ENCODE peak calls at places on chromosomes 7 and 10, in four cellular contexts. A, W, E and L are unnamed samples.

GRCh38 chr10:12594448-12594944 is 245.1 kb downstream of the CAMK1D start:
- DNase-seq in A (peak), W (no peak), E (no peak), L (no peak)

GRCh38 chr7:1027285-1028043 is 16.9 kb upstream of the GPR146 start:
- DNase-seq in A (no peak), W (peak), E (no peak), L (peak)

GRCh38 chr10:19954601-19955000 is 138.4 kb downstream of the PLXDC2 start:
- DNase-seq in A (no peak), W (no peak), E (no peak), L (no peak)

GRCh38 chr7:35004531-35005096 is 32.7 kb downstream of the DPY19L1 start:
- DNase-seq in A (no peak), W (peak), E (no peak), L (no peak)

GRCh38 chr10:5538892-5539651 is 14.3 kb downstream of the CALML3 start:
- DNase-seq in A (peak), W (no peak), E (no peak), L (peak)

GRCh38 chr10:18340496-18341051 is 200.3 kb downstream of the CACNB2 start:
- DNase-seq in A (no peak), W (no peak), E (peak), L (no peak)

GRCh38 chr10:119205926-119206602 is 1.3 kb upstream of the GRK5 start:
- DNase-seq in A (peak), W (peak), E (peak), L (peak)

GRCh38 chr7:20438665-20439376 is 108.1 kb downstream of the ITGB8 start:
- DNase-seq in A (no peak), W (peak), E (no peak), L (peak)

GRCh38 chr7:16078076-16078952 is 343.0 kb downstream of the CRPPA start:
- DNase-seq in A (no peak), W (peak), E (peak), L (peak)

GRCh38 chr10:97849491-97850402 is at the start of gene GOLGA7B:
- DNase-seq in A (no peak), W (peak), E (no peak), L (peak)

GRCh38 chr10:97849101-97849490 is 547 bp upstream of the GOLGA7B start:
- DNase-seq in A (no peak), W (no peak), E (no peak), L (no peak)

GRCh38 chr10:97843296-97843671 is 6.4 kb upstream of the GOLGA7B start:
- DNase-seq in A (no peak), W (no peak), E (no peak), L (no peak)

GRCh38 chr10:97842658-97843295 is 6.9 kb upstream of the GOLGA7B start:
- DNase-seq in A (no peak), W (peak), E (no peak), L (no peak)

DNA sequence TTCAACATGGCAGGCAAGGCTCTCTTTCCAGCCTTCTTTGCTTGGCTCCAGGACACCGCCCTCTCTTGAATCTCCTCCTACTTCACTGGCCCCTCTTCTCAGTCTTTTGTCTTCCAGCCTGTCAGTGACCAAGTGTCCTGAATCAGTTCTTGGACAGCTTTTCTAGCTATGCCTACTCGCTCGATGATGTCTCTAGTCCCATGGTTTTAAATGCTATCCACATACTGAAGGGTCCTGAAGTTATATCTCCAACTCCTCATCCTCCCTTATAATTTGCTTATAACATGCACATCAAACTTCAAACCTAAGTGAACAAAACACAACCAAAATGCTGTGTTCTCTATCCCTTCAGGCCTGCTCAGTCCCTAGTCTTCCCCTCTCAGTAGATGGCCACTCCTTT is 5.0 kb upstream of the GOLGA7B start:
- DNase-seq in A (no peak), W (no peak), E (no peak), L (no peak)
- TF ChIP-seq CTCF in A (no peak), W (no peak), E (no peak), L (no peak)

DNA sequence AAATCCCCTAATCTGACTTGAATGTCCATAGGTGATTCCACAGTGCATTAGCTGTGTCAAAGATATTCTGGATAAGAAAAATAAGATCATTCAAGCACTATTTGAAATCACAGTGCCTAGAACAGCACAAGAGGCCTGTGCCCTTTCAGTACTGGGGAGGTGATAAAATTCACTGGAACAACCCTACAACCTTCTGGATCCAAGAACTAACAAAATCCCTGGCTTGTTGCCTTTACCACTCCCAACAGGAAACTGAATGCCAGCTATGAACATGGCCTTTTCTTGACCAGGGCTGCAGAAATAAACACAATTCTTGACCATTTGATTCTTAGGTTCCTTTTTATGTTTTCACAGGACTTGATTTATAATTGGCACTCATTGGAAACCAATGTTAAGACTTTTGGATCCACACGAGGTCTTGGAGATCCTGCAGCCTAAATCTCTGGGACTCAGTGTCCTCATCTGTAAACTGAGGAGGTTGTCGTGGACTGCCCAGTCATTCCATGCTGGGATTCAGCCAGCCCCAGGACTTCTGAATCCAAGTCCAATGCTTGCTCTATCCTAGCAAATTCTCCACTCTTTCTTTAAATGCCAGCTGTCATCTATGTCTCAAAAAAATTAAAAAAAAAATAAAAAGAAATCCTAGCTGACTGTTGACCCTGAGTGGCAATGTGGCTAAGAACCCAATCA is 624.7 kb downstream of the KCNMA1 start:
- DNase-seq in A (peak), W (no peak), E (no peak), L (no peak)
- H3K4me3 ChIP-seq in A (no peak), W (no peak), E (no peak), L (no peak)

DNA sequence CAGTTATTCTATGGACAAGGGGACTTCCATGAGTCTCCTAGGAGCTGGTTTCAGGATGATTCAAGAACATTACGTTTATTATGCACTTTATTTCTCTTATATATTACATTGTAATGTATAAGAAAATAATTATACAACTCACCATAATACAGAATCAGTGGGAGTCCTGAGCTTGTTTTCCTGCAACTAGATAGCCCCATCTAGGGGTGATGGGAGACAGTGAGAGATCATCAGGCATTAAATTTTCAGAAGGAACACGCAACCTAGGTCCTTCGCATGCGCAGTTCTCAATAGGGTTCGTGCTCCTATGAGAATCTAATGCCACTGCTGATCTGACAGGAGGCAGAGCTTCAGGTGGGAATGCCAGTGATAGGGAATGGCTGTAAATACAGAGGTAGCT is 137.9 kb downstream of the ANKRD30A start:
- DNase-seq in A (no peak), W (peak), E (no peak), L (no peak)
- TF ChIP-seq CTCF in A (no peak), W (peak), E (no peak), L (no peak)

GRCh38 chr7:117605712-117606111 is 125.9 kb downstream of the CFTR start:
- DNase-seq in A (no peak), W (no peak), E (no peak), L (no peak)
- H3K4me3 ChIP-seq in A (no peak), W (no peak), E (no peak), L (no peak)

GRCh38 chr10:28587270-28587969 is 54.5 kb downstream of the WAC start:
- DNase-seq in A (no peak), W (peak), E (no peak), L (no peak)

GRCh38 chr10:28585076-28585475 is 52.2 kb downstream of the WAC start:
- DNase-seq in A (no peak), W (no peak), E (no peak), L (no peak)

GRCh38 chr10:28586176-28586575 is 53.3 kb downstream of the WAC start:
- DNase-seq in A (no peak), W (no peak), E (no peak), L (no peak)

GRCh38 chr10:28592953-28593352 is 60.0 kb downstream of the WAC start:
- DNase-seq in A (no peak), W (peak), E (no peak), L (no peak)

GRCh38 chr10:28587970-28588290 is 55.0 kb downstream of the WAC start:
- DNase-seq in A (no peak), W (no peak), E (no peak), L (no peak)
- TF ChIP-seq CTCF in A (no peak), W (no peak), E (peak), L (no peak)

DNA sequence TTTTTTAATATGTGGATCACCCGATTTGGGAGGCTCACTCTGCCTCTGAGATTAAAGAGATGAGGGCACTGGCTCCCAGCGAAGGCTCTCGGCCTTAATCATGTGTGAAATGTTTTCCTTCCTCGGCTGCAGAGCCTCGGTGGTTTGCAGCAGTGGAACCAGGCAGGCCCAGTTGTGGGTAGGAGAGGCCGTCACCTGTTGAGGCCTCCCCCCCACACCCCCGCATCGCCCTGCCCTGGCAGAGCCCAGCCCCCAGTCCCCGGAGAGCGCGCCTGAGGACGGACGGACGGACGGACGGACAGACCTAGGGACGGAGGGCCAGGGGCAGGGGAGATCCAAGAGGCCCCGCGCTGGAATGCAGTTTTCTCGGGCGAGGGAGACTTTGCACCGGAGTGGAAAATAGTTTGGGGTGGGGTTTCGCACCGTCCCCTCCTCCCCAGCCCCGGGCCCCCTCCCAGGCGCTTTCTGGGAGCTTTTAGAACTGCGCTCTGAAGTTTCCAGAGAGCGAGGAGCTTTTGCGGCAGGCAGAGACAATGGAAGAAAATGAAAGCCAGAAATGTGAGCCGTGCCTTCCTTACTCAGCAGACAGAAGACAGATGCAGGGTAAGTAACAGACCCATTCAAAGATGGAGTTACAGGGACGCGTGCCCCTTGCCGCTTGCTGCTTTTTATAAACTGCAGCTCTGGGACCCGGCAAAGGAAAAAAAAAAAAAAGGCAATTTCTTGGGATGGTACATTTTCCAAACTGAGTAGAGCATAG is at the start of gene KIAA1217:
- DNase-seq in A (no peak), W (no peak), E (peak), L (peak)
- H3K4me3 ChIP-seq in A (peak), W (no peak), E (peak), L (peak)